ENCODE peak calls at places on chromosomes 7 and 10, in ten cellular contexts. C is fibroblast of the aortic adventitia; D is stimulated activated naive B cell treated with anti-CD40 and anti-IgM and Interleukin-4, amounts not matched to agents 10 μg/mL and 1 μg/mL and 100 μg/mL, for 72 hours; F is tibial artery; Q is NAMALWA; X is COR-L47; V is naive thymus-derived CD8-positive, alpha-beta T cell; S is 8988T; A is NCI-H1105; N is activated T-cell treated with anti-CD3 and anti-CD28 coated beads for 1 hour. O is an unnamed sample.

GRCh38 chr7:158386355-158386618 is 201.3 kb downstream of the PTPRN2 start:
- DNase-seq in C (no peak), D (no peak), F (no peak), Q (no peak), X (no peak), V (no peak), S (no peak), A (no peak), N (no peak), O (no peak)

GRCh38 chr10:97039538-97040247 is 146.1 kb downstream of the SLIT1 start:
- DNase-seq in C (no peak), D (no peak), F (no peak), Q (no peak), X (no peak), V (no peak), S (no peak), A (no peak), N (no peak), O (no peak)

GRCh38 chr10:52779541-52780390 is 7.2 kb upstream of the MBL2 start:
- DNase-seq in C (peak; percentile 60), D (peak; percentile 36), F (peak; percentile 66), Q (peak; percentile 71), X (no peak), V (no peak), S (peak; percentile 58), A (no peak), N (peak; percentile 4), O (no peak)

GRCh38 chr7:51315393-51316261 is 982 bp downstream of the COBL start:
- DNase-seq in C (no peak), D (no peak), F (no peak), Q (no peak), X (peak; percentile 17), V (no peak), S (peak; percentile 35), A (peak; percentile 11), N (no peak), O (no peak)

GRCh38 chr7:26868841-26869505 is 4.6 kb upstream of the SKAP2 start:
- DNase-seq in C (peak; percentile 25), D (no peak), F (no peak), Q (no peak), X (no peak), V (no peak), S (no peak), A (no peak), N (no peak), O (no peak)

GRCh38 chr10:45000764-45001381 is at the start of gene ZNF22:
- DNase-seq in C (peak; percentile 59), D (peak; percentile 75), F (peak; percentile 83), Q (peak; percentile 80), X (peak; percentile 20), V (peak; percentile 84), S (peak; percentile 50), A (peak; percentile 27), N (peak; percentile 54), O (no peak)

GRCh38 chr7:30091431-30092386 is 43.1 kb upstream of the MTURN start:
- DNase-seq in C (peak; percentile 93), D (no peak), F (no peak), Q (no peak), X (no peak), V (no peak), S (peak; percentile 18), A (no peak), N (no peak), O (no peak)

GRCh38 chr10:43667317-43667731 is 18.6 kb upstream of the ZNF32 start:
- DNase-seq in C (no peak), D (no peak), F (no peak), Q (no peak), X (no peak), V (no peak), S (no peak), A (no peak), N (no peak), O (no peak)

GRCh38 chr10:19917756-19918478 is 101.7 kb downstream of the PLXDC2 start:
- DNase-seq in C (no peak), D (no peak), F (no peak), Q (no peak), X (no peak), V (no peak), S (no peak), A (no peak), N (no peak), O (no peak)

GRCh38 chr10:112637901-112638300 is 190.9 kb downstream of the VTI1A start:
- DNase-seq in C (no peak), D (no peak), F (no peak), Q (no peak), X (no peak), V (no peak), S (no peak), A (no peak), N (no peak), O (no peak)

GRCh38 chr10:91162050-91162494 is 58.4 kb upstream of the PCGF5 start:
- DNase-seq in C (no peak), D (peak; percentile 1), F (no peak), Q (peak; percentile 28), X (no peak), V (peak; percentile 22), S (peak; percentile 17), A (no peak), N (no peak), O (no peak)

GRCh38 chr10:6230335-6230734 is 27.6 kb downstream of the PFKFB3 start:
- DNase-seq in C (no peak), D (no peak), F (no peak), Q (no peak), X (no peak), V (no peak), S (no peak), A (no peak), N (no peak), O (no peak)

GRCh38 chr10:97796651-97797050 is 24.9 kb upstream of the SFRP5 start:
- DNase-seq in C (no peak), D (no peak), F (no peak), Q (no peak), X (no peak), V (peak; percentile 25), S (no peak), A (no peak), N (no peak), O (no peak)

GRCh38 chr10:103967433-103968142 is 648 bp downstream of the SLK start:
- DNase-seq in C (peak; percentile 30), D (no peak), F (no peak), Q (peak; percentile 60), X (no peak), V (peak; percentile 33), S (no peak), A (no peak), N (no peak), O (no peak)

GRCh38 chr7:95960706-95961244 is 188.4 kb downstream of the DYNC1I1 start:
- DNase-seq in C (no peak), D (no peak), F (no peak), Q (no peak), X (no peak), V (no peak), S (no peak), A (no peak), N (no peak), O (no peak)

GRCh38 chr10:119656760-119657159 is 5.6 kb downstream of the BAG3 start:
- DNase-seq in C (no peak), D (no peak), F (no peak), Q (no peak), X (no peak), V (no peak), S (no peak), A (no peak), N (no peak), O (no peak)

GRCh38 chr7:158858592-158859503 is 2.5 kb downstream of the DYNC2I1 start:
- DNase-seq in C (no peak), D (no peak), F (no peak), Q (no peak), X (no peak), V (no peak), S (no peak), A (no peak), N (no peak), O (no peak)

GRCh38 chr10:110495731-110496552 is 1.8 kb upstream of the DUSP5 start:
- DNase-seq in C (peak; percentile 92), D (no peak), F (peak; percentile 68), Q (no peak), X (no peak), V (no peak), S (peak; percentile 51), A (no peak), N (peak; percentile 30), O (no peak)

GRCh38 chr7:28587211-28587610 is 174.9 kb downstream of the CREB5 start:
- DNase-seq in C (no peak), D (no peak), F (no peak), Q (no peak), X (no peak), V (no peak), S (no peak), A (no peak), N (no peak), O (no peak)

GRCh38 chr7:494906-495305 is 24.7 kb downstream of the PDGFA start:
- DNase-seq in C (no peak), D (no peak), F (peak; percentile 65), Q (no peak), X (no peak), V (no peak), S (no peak), A (no peak), N (no peak), O (no peak)

GRCh38 chr7:157703534-157704195 is 366.9 kb downstream of the DNAJB6 start:
- DNase-seq in C (no peak), D (no peak), F (peak; percentile 27), Q (no peak), X (no peak), V (no peak), S (no peak), A (no peak), N (no peak), O (no peak)

GRCh38 chr10:15169555-15170407 is 1.3 kb upstream of the NMT2 start:
- DNase-seq in C (no peak), D (no peak), F (no peak), Q (no peak), X (no peak), V (peak; percentile 68), S (no peak), A (no peak), N (peak; percentile 33), O (no peak)

O was measured in NCI-H2029.